ENCODE peak calls at places on chromosomes 13 and 19, in eight cellular contexts. N is A549, T is HCT116, Y is HepG2, R is GM23338, B is SK-N-SH, L is Panc1, Q is K562. P is an unnamed sample.

GRCh38 chr13:67296511-67296910 is 66.4 kb upstream of the PCDH9 start:
- DNase-seq in L (no peak), Y (no peak), N (no peak), Q (no peak), R (no peak), B (no peak), T (no peak), P (no peak)

GRCh38 chr19:16412596-16413355 is 59.0 kb downstream of the EPS15L1 start:
- DNase-seq in L (no peak), N (no peak), Q (no peak), T (no peak), Y (no peak), B (no peak), R (no peak), P (no peak)

GRCh38 chr19:51664997-51665396 is 18.4 kb upstream of the SIGLEC14 start:
- DNase-seq in B (no peak), R (no peak), N (no peak), L (no peak), Q (no peak), T (no peak), Y (no peak), P (no peak)

GRCh38 chr13:22735381-22735995 is 445.3 kb upstream of the SGCG start:
- DNase-seq in B (no peak), R (peak), Y (no peak), Q (no peak), T (no peak), L (no peak), N (no peak), P (no peak)

GRCh38 chr13:36918246-36919060 is 1.6 kb downstream of the SMAD9 start:
- DNase-seq in Q (no peak), B (peak), Y (no peak), R (peak), N (no peak), T (no peak), L (no peak), P (no peak)

GRCh38 chr13:65264066-65264465 is 1966.1 kb downstream of the PCDH9 start:
- DNase-seq in T (no peak), Y (no peak), Q (no peak), B (no peak), L (no peak), N (no peak), R (no peak), P (no peak)

GRCh38 chr19:7535993-7536685 is 622 bp downstream of the PNPLA6 start:
- DNase-seq in Q (peak), R (peak), N (no peak), T (no peak), Y (no peak), B (no peak), L (no peak), P (no peak)

GRCh38 chr13:99677388-99677951 is 176.2 kb downstream of the TM9SF2 start:
- DNase-seq in L (no peak), T (no peak), B (peak), Q (no peak), Y (no peak), R (no peak), N (no peak), P (no peak)

DNA sequence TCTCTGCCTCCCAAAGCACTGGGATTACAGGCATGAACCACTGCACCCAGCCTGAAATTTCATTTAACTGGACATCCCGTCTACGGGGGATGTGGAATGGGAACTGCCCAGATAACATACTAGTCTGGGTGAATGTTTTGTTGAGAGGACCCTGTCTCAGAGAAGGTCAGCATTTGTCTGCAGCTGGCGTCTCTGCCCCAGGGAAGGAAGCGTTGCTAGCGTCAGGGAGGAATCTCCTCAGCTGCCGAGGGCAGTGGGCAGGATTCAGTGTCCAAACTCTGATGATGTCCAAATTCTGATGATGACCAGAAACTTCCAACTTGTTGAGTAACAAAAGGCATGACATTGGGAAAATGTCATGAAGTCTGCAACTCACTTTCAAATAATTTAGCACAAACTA is 3.1 kb downstream of the NXNL1 start:
- DNase-seq in B (no peak), R (no peak), N (no peak), L (no peak), T (no peak), Q (no peak), Y (no peak), P (no peak)
- TF ChIP-seq REST in B (no peak), R (no peak), N (no peak), L (no peak), T (no peak), Q (no peak), Y (no peak), P (no peak)

GRCh38 chr13:107764012-107764411 is 451.3 kb downstream of the LIG4 start:
- DNase-seq in L (no peak), Y (no peak), T (no peak), B (no peak), N (no peak), Q (no peak), R (no peak), P (no peak)

GRCh38 chr13:107770541-107770940 is 444.8 kb downstream of the LIG4 start:
- DNase-seq in Y (no peak), L (no peak), N (no peak), Q (no peak), R (peak), T (no peak), B (no peak), P (no peak)

GRCh38 chr13:107767119-107767518 is 448.2 kb downstream of the LIG4 start:
- DNase-seq in N (no peak), T (no peak), L (no peak), Y (no peak), R (no peak), B (peak), Q (no peak), P (no peak)

GRCh38 chr13:107765724-107766436 is 449.5 kb downstream of the LIG4 start:
- DNase-seq in L (no peak), B (peak), T (no peak), R (no peak), Q (no peak), Y (no peak), N (no peak), P (no peak)
- TF ChIP-seq REST in L (no peak), B (no peak), T (no peak), R (no peak), Q (no peak), Y (no peak), N (no peak), P (no peak)

GRCh38 chr19:43759515-43759914 is 4.8 kb upstream of the SMG9 start:
- DNase-seq in B (no peak), T (peak), L (no peak), Y (peak), R (peak), N (peak), Q (no peak), P (no peak)
- TF ChIP-seq REST in B (no peak), T (no peak), L (no peak), Y (no peak), R (no peak), N (no peak), Q (no peak), P (no peak)

GRCh38 chr13:108086678-108087077 is 128.7 kb downstream of the LIG4 start:
- DNase-seq in R (peak), Q (no peak), T (no peak), N (no peak), B (no peak), L (no peak), Y (no peak), P (no peak)
- TF ChIP-seq REST in R (no peak), Q (no peak), T (no peak), N (no peak), B (no peak), L (no peak), Y (no peak), P (no peak)

GRCh38 chr13:44894001-44894770 is 95.1 kb downstream of the NUFIP1 start:
- DNase-seq in Q (no peak), N (no peak), Y (no peak), R (no peak), B (peak), T (no peak), L (no peak), P (no peak)
- TF ChIP-seq REST in Q (no peak), N (no peak), Y (no peak), R (no peak), B (no peak), T (no peak), L (no peak), P (no peak)

GRCh38 chr19:48135411-48135810 is 24.8 kb upstream of the PLA2G4C start:
- DNase-seq in B (peak), T (no peak), L (no peak), Q (peak), R (peak), Y (no peak), N (peak), P (no peak)
- TF ChIP-seq REST in B (no peak), T (no peak), L (no peak), Q (no peak), R (no peak), Y (no peak), N (no peak), P (no peak)